ENCODE peak calls at places on chromosomes 5 and 9, in five cellular contexts. V is thyroid gland, H is progenitor cell of endocrine pancreas, Q is skeletal muscle cell, N is breast epithelium. X is an unnamed sample.

GRCh38 chr9:38068866-38069628 is at the start of gene SHB:
- DNase-seq in Q (no peak), V (peak; percentile 82), N (peak; percentile 76), H (peak; percentile 65), X (peak; percentile 91)

GRCh38 chr9:126093771-126094170 is 232.9 kb upstream of the MVB12B start:
- DNase-seq in N (no peak), H (no peak), V (no peak), Q (no peak), X (no peak)

GRCh38 chr9:98983295-98984268 is 39.9 kb downstream of the COL15A1 start:
- DNase-seq in V (no peak), Q (peak; percentile 80), N (no peak), H (no peak), X (no peak)

GRCh38 chr9:92242115-92242778 is 51.2 kb downstream of the IARS1 start:
- DNase-seq in Q (peak; percentile 95), N (no peak), H (no peak), V (peak; percentile 29), X (peak; percentile 50)

GRCh38 chr9:71854811-71855210 is 56.2 kb downstream of the ABHD17B start:
- DNase-seq in N (no peak), H (no peak), V (peak; percentile 26), Q (no peak), X (no peak)

GRCh38 chr5:63131618-63132285 is 553.1 kb downstream of the LRRC70 start:
- DNase-seq in N (no peak), Q (peak; percentile 74), V (no peak), H (no peak), X (no peak)

GRCh38 chr5:168683247-168683926 is 104.2 kb upstream of the PANK3 start:
- DNase-seq in H (no peak), V (no peak), Q (no peak), N (no peak), X (no peak)

GRCh38 chr5:57368010-57368409 is 114.6 kb downstream of the ACTBL2 start:
- DNase-seq in Q (no peak), N (no peak), H (no peak), V (no peak), X (no peak)

GRCh38 chr9:115757461-115757860 is 396.1 kb upstream of the PAPPA start:
- DNase-seq in H (no peak), V (no peak), Q (no peak), N (no peak), X (no peak)

GRCh38 chr5:8831854-8832253 is 714.0 kb downstream of the SEMA5A start:
- DNase-seq in H (no peak), Q (no peak), V (no peak), N (no peak), X (no peak)

GRCh38 chr9:87336914-87337333 is 160.7 kb upstream of the DAPK1 start:
- DNase-seq in Q (peak; percentile 54), N (no peak), H (no peak), V (peak; percentile 32), X (no peak)

GRCh38 chr5:80967500-80968181 is 7.5 kb downstream of the RASGRF2 start:
- DNase-seq in N (no peak), H (no peak), V (peak; percentile 77), Q (peak; percentile 39), X (no peak)

GRCh38 chr5:52846443-52846842 is 58.7 kb downstream of the ITGA1 start:
- DNase-seq in H (no peak), V (no peak), Q (no peak), N (no peak), X (no peak)

GRCh38 chr5:123512631-123513461 is 869 bp downstream of the CSNK1G3 start:
- DNase-seq in Q (peak; percentile 4), H (no peak), V (peak; percentile 30), N (no peak), X (peak; percentile 76)

GRCh38 chr9:92960561-92961290 is 13.4 kb downstream of the FGD3 start:
- DNase-seq in V (no peak), N (peak; percentile 14), Q (no peak), H (no peak), X (no peak)

GRCh38 chr5:96637191-96637590 is 25.0 kb upstream of the CAST start:
- DNase-seq in Q (no peak), V (no peak), N (no peak), H (no peak), X (no peak)

GRCh38 chr5:851076-851475 is 290 bp upstream of the ZDHHC11 start:
- DNase-seq in Q (no peak), V (no peak), H (no peak), N (peak; percentile 50), X (no peak)

GRCh38 chr5:77133061-77133758 is 46.1 kb upstream of the ZBED3 start:
- DNase-seq in N (peak; percentile 56), Q (peak; percentile 99), H (no peak), V (peak; percentile 90), X (no peak)

GRCh38 chr5:27472000-27472763 is 433.8 kb upstream of the CDH9 start:
- DNase-seq in Q (peak; percentile 47), V (no peak), H (peak; percentile 61), N (no peak), X (peak; percentile 85)